ENCODE peak calls at places on chromosome 15, in eight cellular contexts. I is astrocyte, C is GM23248, O is uterus, W is cardiac muscle cell, A is brain microvascular endothelial cell, N is stomach, S is heart left ventricle. F is an unnamed sample.

GRCh38 chr15:51649659-51650521 is 27.3 kb upstream of the DMXL2 start:
- DNase-seq in N (no peak), W (peak; percentile 88), S (peak; percentile 24), O (no peak), I (peak; percentile 49), C (peak; percentile 76), A (peak; percentile 74), F (peak; percentile 19)

GRCh38 chr15:101004986-101005747 is 86.0 kb downstream of the LRRK1 start:
- DNase-seq in C (no peak), I (no peak), O (no peak), N (no peak), S (peak; percentile 9), W (no peak), A (no peak), F (peak; percentile 24)

GRCh38 chr15:71167445-71168162 is 52.3 kb downstream of the THSD4 start:
- DNase-seq in S (no peak), A (no peak), W (no peak), I (no peak), C (no peak), O (no peak), N (no peak), F (no peak)

GRCh38 chr15:96122077-96123027 is 208.1 kb upstream of the NR2F2 start:
- DNase-seq in A (peak; percentile 25), W (no peak), N (no peak), I (peak; percentile 25), C (peak; percentile 69), O (no peak), S (no peak), F (no peak)

GRCh38 chr15:96549136-96549535 is 218.6 kb downstream of the NR2F2 start:
- DNase-seq in O (no peak), A (no peak), S (no peak), N (no peak), W (no peak), C (no peak), I (no peak), F (no peak)

GRCh38 chr15:62770752-62771151 is 271.8 kb upstream of the TPM1 start:
- DNase-seq in S (no peak), O (no peak), C (peak; percentile 97), W (peak; percentile 52), N (no peak), A (peak; percentile 71), I (peak; percentile 96), F (no peak)

GRCh38 chr15:82647045-82647834 is at the start of gene CPEB1:
- DNase-seq in A (no peak), S (peak; percentile 46), O (peak; percentile 83), W (peak; percentile 55), C (peak; percentile 81), N (no peak), I (no peak), F (peak; percentile 42)

GRCh38 chr15:52378746-52379394 is 83.3 kb upstream of the MYO5C start:
- DNase-seq in A (no peak), I (no peak), S (no peak), N (no peak), C (no peak), O (no peak), W (no peak), F (no peak)

GRCh38 chr15:74543583-74543982 is 2.6 kb downstream of the ARID3B start:
- DNase-seq in W (no peak), O (no peak), I (no peak), C (no peak), A (no peak), N (no peak), S (no peak), F (no peak)

DNA sequence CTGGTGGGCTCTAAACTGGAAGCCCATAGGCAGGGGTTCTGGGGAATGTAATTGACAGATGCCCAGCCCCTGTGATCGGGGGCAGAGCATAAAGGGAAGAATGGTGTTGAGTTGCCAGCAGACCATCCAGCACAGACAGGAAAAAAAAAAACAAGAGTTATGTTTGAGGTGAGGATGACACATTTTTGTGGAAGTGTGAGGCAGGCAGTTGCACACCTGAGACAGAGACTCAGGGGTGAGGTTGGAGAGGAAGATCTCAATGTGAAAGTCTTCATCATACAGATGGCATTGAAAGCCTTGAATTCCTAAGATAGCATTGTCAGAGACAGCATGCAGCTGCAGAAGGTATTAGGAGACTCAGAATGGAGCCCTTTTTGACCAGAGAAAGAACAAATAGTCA is 18.6 kb upstream of the ST8SIA2 start:
- DNase-seq in O (no peak), I (no peak), A (no peak), N (no peak), C (no peak), S (no peak), W (no peak), F (no peak)
- H3K36me3 ChIP-seq in O (no peaks in the 10 kb centered on the region), I (no peaks in the 10 kb centered on the region), A (no peaks in the 10 kb centered on the region), N (no peaks in the 10 kb centered on the region), C (no peaks in the 10 kb centered on the region), S (no peaks in the 10 kb centered on the region), W (no peaks in the 10 kb centered on the region), F (no peaks in the 10 kb centered on the region)

GRCh38 chr15:78345726-78346125 is 5.6 kb downstream of the CRABP1 start:
- DNase-seq in I (no peak), N (no peak), O (no peak), S (no peak), C (no peak), W (no peak), A (no peak), F (no peak)
- H3K36me3 ChIP-seq in I (no peaks in the 10 kb centered on the region), N (no peaks in the 10 kb centered on the region), O (no peaks in the 10 kb centered on the region), S (no peaks in the 10 kb centered on the region), C (no peaks in the 10 kb centered on the region), W (no peaks in the 10 kb centered on the region), A (no peaks in the 10 kb centered on the region), F (no peaks in the 10 kb centered on the region)

GRCh38 chr15:40409366-40409765 is 3.8 kb downstream of the IVD start:
- DNase-seq in W (no peak), A (no peak), O (no peak), N (no peak), I (no peak), C (no peak), S (no peak), F (no peak)
- H3K36me3 ChIP-seq in W (peaks cover 34% of the 10 kb centered on the region), A (peaks cover 40% of the 10 kb centered on the region), O (no peaks in the 10 kb centered on the region), N (peaks cover 69% of the 10 kb centered on the region), I (peaks cover 22% of the 10 kb centered on the region), C (peaks cover 18% of the 10 kb centered on the region), S (peaks cover 70% of the 10 kb centered on the region), F (no peaks in the 10 kb centered on the region)

GRCh38 chr15:84690342-84690741 is 25.6 kb downstream of the SEC11A start:
- DNase-seq in N (no peak), S (no peak), C (no peak), I (no peak), A (no peak), O (no peak), W (no peak), F (no peak)
- H3K36me3 ChIP-seq in N (peaks cover 60% of the 10 kb centered on the region), S (peaks cover 51% of the 10 kb centered on the region), C (peaks cover 21% of the 10 kb centered on the region), I (peaks cover 2% of the 10 kb centered on the region), A (peaks cover 7% of the 10 kb centered on the region), O (no peaks in the 10 kb centered on the region), W (peaks cover 28% of the 10 kb centered on the region), F (peaks cover 24% of the 10 kb centered on the region)